ENCODE peak calls at places on chromosomes 11 and 22, in six cellular contexts. One of them, this sample, is unnamed.
A peak's percentile ranks its signal among the peaks of the same experiment; 100 is the strongest.

GRCh38 chr22:28594076-28594783 is 85.4 kb downstream of the TTC28 start:
- DNase-seq in effector memory CD4-positive, alpha-beta T cell: no peak
- DNase-seq in HTR-8/SVneo: no peak
- DNase-seq in lung microvascular endothelial cell: no peak
- DNase-seq in activated naive CD8-positive, alpha-beta T cell treated with anti-CD3 and anti-CD28 coated beads, Interleukin-2, amount 10 ng/mL, durations not matched to agents 7 days and 5 days: no peak
- DNase-seq in foreskin fibroblast: no peak
- DNase-seq in this sample: no peak

GRCh38 chr22:20221421-20222340 is 46.4 kb downstream of the RTN4R start:
- DNase-seq in lung microvascular endothelial cell: no peak
- DNase-seq in effector memory CD4-positive, alpha-beta T cell: no peak
- DNase-seq in foreskin fibroblast: no peak
- DNase-seq in HTR-8/SVneo: no peak
- DNase-seq in activated naive CD8-positive, alpha-beta T cell treated with anti-CD3 and anti-CD28 coated beads, Interleukin-2, amount 10 ng/mL, durations not matched to agents 7 days and 5 days: no peak
- DNase-seq in this sample: no peak

GRCh38 chr11:102798012-102798746 is at the start of gene MMP1:
- DNase-seq in HTR-8/SVneo: no peak
- DNase-seq in effector memory CD4-positive, alpha-beta T cell: no peak
- DNase-seq in foreskin fibroblast: peak; percentile 85
- DNase-seq in activated naive CD8-positive, alpha-beta T cell treated with anti-CD3 and anti-CD28 coated beads, Interleukin-2, amount 10 ng/mL, durations not matched to agents 7 days and 5 days: no peak
- DNase-seq in lung microvascular endothelial cell: no peak
- DNase-seq in this sample: no peak

GRCh38 chr22:30605449-30606110 is 1.4 kb upstream of the TCN2 start:
- DNase-seq in effector memory CD4-positive, alpha-beta T cell: no peak
- DNase-seq in HTR-8/SVneo: peak; percentile 32
- DNase-seq in lung microvascular endothelial cell: peak; percentile 63
- DNase-seq in activated naive CD8-positive, alpha-beta T cell treated with anti-CD3 and anti-CD28 coated beads, Interleukin-2, amount 10 ng/mL, durations not matched to agents 7 days and 5 days: peak; percentile 41
- DNase-seq in foreskin fibroblast: peak; percentile 21
- DNase-seq in this sample: peak; percentile 68

GRCh38 chr11:118898400-118899295 is 15.0 kb downstream of the CXCR5 start:
- DNase-seq in foreskin fibroblast: no peak
- DNase-seq in activated naive CD8-positive, alpha-beta T cell treated with anti-CD3 and anti-CD28 coated beads, Interleukin-2, amount 10 ng/mL, durations not matched to agents 7 days and 5 days: peak; percentile 30
- DNase-seq in HTR-8/SVneo: no peak
- DNase-seq in lung microvascular endothelial cell: no peak
- DNase-seq in effector memory CD4-positive, alpha-beta T cell: no peak
- DNase-seq in this sample: peak; percentile 68

GRCh38 chr22:40446203-40446602 is 75.8 kb downstream of the SGSM3 start:
- DNase-seq in effector memory CD4-positive, alpha-beta T cell: no peak
- DNase-seq in lung microvascular endothelial cell: no peak
- DNase-seq in activated naive CD8-positive, alpha-beta T cell treated with anti-CD3 and anti-CD28 coated beads, Interleukin-2, amount 10 ng/mL, durations not matched to agents 7 days and 5 days: no peak
- DNase-seq in HTR-8/SVneo: no peak
- DNase-seq in foreskin fibroblast: no peak
- DNase-seq in this sample: no peak

GRCh38 chr11:130785376-130786110 is 130.7 kb downstream of the SNX19 start:
- DNase-seq in activated naive CD8-positive, alpha-beta T cell treated with anti-CD3 and anti-CD28 coated beads, Interleukin-2, amount 10 ng/mL, durations not matched to agents 7 days and 5 days: no peak
- DNase-seq in lung microvascular endothelial cell: no peak
- DNase-seq in effector memory CD4-positive, alpha-beta T cell: no peak
- DNase-seq in foreskin fibroblast: no peak
- DNase-seq in HTR-8/SVneo: no peak
- DNase-seq in this sample: peak; percentile 40

GRCh38 chr22:38861170-38861874 is 10.7 kb downstream of the CBX6 start:
- DNase-seq in HTR-8/SVneo: no peak
- DNase-seq in lung microvascular endothelial cell: no peak
- DNase-seq in activated naive CD8-positive, alpha-beta T cell treated with anti-CD3 and anti-CD28 coated beads, Interleukin-2, amount 10 ng/mL, durations not matched to agents 7 days and 5 days: no peak
- DNase-seq in foreskin fibroblast: peak; percentile 28
- DNase-seq in effector memory CD4-positive, alpha-beta T cell: no peak
- DNase-seq in this sample: peak; percentile 74

GRCh38 chr22:25177895-25178294 is 21.8 kb upstream of the CRYBB3 start:
- DNase-seq in lung microvascular endothelial cell: no peak
- DNase-seq in foreskin fibroblast: no peak
- DNase-seq in activated naive CD8-positive, alpha-beta T cell treated with anti-CD3 and anti-CD28 coated beads, Interleukin-2, amount 10 ng/mL, durations not matched to agents 7 days and 5 days: no peak
- DNase-seq in effector memory CD4-positive, alpha-beta T cell: no peak
- DNase-seq in HTR-8/SVneo: no peak
- DNase-seq in this sample: no peak

GRCh38 chr11:132821027-132821426 is 711.3 kb downstream of the OPCML start:
- DNase-seq in foreskin fibroblast: no peak
- DNase-seq in effector memory CD4-positive, alpha-beta T cell: no peak
- DNase-seq in activated naive CD8-positive, alpha-beta T cell treated with anti-CD3 and anti-CD28 coated beads, Interleukin-2, amount 10 ng/mL, durations not matched to agents 7 days and 5 days: no peak
- DNase-seq in lung microvascular endothelial cell: no peak
- DNase-seq in HTR-8/SVneo: no peak
- DNase-seq in this sample: no peak

GRCh38 chr22:23532756-23533155 is 47.3 kb downstream of the IGLL1 start:
- DNase-seq in effector memory CD4-positive, alpha-beta T cell: no peak
- DNase-seq in foreskin fibroblast: no peak
- DNase-seq in HTR-8/SVneo: no peak
- DNase-seq in lung microvascular endothelial cell: no peak
- DNase-seq in activated naive CD8-positive, alpha-beta T cell treated with anti-CD3 and anti-CD28 coated beads, Interleukin-2, amount 10 ng/mL, durations not matched to agents 7 days and 5 days: no peak
- DNase-seq in this sample: peak; percentile 48

GRCh38 chr22:39958916-39959639 is 1.1 kb upstream of the TMA7B start:
- DNase-seq in foreskin fibroblast: no peak
- DNase-seq in effector memory CD4-positive, alpha-beta T cell: no peak
- DNase-seq in HTR-8/SVneo: no peak
- DNase-seq in activated naive CD8-positive, alpha-beta T cell treated with anti-CD3 and anti-CD28 coated beads, Interleukin-2, amount 10 ng/mL, durations not matched to agents 7 days and 5 days: no peak
- DNase-seq in lung microvascular endothelial cell: no peak
- DNase-seq in this sample: no peak

GRCh38 chr11:69909561-69910518 is 90.6 kb upstream of the FGF3 start:
- DNase-seq in activated naive CD8-positive, alpha-beta T cell treated with anti-CD3 and anti-CD28 coated beads, Interleukin-2, amount 10 ng/mL, durations not matched to agents 7 days and 5 days: no peak
- DNase-seq in lung microvascular endothelial cell: peak; percentile 24
- DNase-seq in HTR-8/SVneo: no peak
- DNase-seq in foreskin fibroblast: no peak
- DNase-seq in effector memory CD4-positive, alpha-beta T cell: no peak
- DNase-seq in this sample: peak; percentile 93

GRCh38 chr11:19889531-19889930 is 176.9 kb downstream of the NAV2 start:
- DNase-seq in foreskin fibroblast: no peak
- DNase-seq in HTR-8/SVneo: no peak
- DNase-seq in activated naive CD8-positive, alpha-beta T cell treated with anti-CD3 and anti-CD28 coated beads, Interleukin-2, amount 10 ng/mL, durations not matched to agents 7 days and 5 days: no peak
- DNase-seq in effector memory CD4-positive, alpha-beta T cell: no peak
- DNase-seq in lung microvascular endothelial cell: no peak
- DNase-seq in this sample: no peak

GRCh38 chr22:47419239-47419638 is 656.8 kb downstream of the TBC1D22A start:
- DNase-seq in activated naive CD8-positive, alpha-beta T cell treated with anti-CD3 and anti-CD28 coated beads, Interleukin-2, amount 10 ng/mL, durations not matched to agents 7 days and 5 days: no peak
- DNase-seq in effector memory CD4-positive, alpha-beta T cell: no peak
- DNase-seq in HTR-8/SVneo: no peak
- DNase-seq in foreskin fibroblast: no peak
- DNase-seq in lung microvascular endothelial cell: no peak
- DNase-seq in this sample: no peak

GRCh38 chr11:3073029-3073435 is 15.8 kb upstream of the CARS1 start:
- DNase-seq in foreskin fibroblast: no peak
- DNase-seq in lung microvascular endothelial cell: peak; percentile 97
- DNase-seq in activated naive CD8-positive, alpha-beta T cell treated with anti-CD3 and anti-CD28 coated beads, Interleukin-2, amount 10 ng/mL, durations not matched to agents 7 days and 5 days: no peak
- DNase-seq in effector memory CD4-positive, alpha-beta T cell: no peak
- DNase-seq in HTR-8/SVneo: no peak
- DNase-seq in this sample: no peak

GRCh38 chr11:87455180-87455579 is 417.4 kb downstream of the TMEM135 start:
- DNase-seq in effector memory CD4-positive, alpha-beta T cell: no peak
- DNase-seq in lung microvascular endothelial cell: no peak
- DNase-seq in activated naive CD8-positive, alpha-beta T cell treated with anti-CD3 and anti-CD28 coated beads, Interleukin-2, amount 10 ng/mL, durations not matched to agents 7 days and 5 days: no peak
- DNase-seq in HTR-8/SVneo: no peak
- DNase-seq in foreskin fibroblast: no peak
- DNase-seq in this sample: no peak

GRCh38 chr11:1402776-1403620 is 13.3 kb downstream of the BRSK2 start:
- DNase-seq in activated naive CD8-positive, alpha-beta T cell treated with anti-CD3 and anti-CD28 coated beads, Interleukin-2, amount 10 ng/mL, durations not matched to agents 7 days and 5 days: no peak
- DNase-seq in foreskin fibroblast: no peak
- DNase-seq in lung microvascular endothelial cell: no peak
- DNase-seq in HTR-8/SVneo: no peak
- DNase-seq in effector memory CD4-positive, alpha-beta T cell: no peak
- DNase-seq in this sample: no peak

GRCh38 chr11:46948378-46949131 is 12.0 kb downstream of the CSTPP1 start:
- DNase-seq in activated naive CD8-positive, alpha-beta T cell treated with anti-CD3 and anti-CD28 coated beads, Interleukin-2, amount 10 ng/mL, durations not matched to agents 7 days and 5 days: no peak
- DNase-seq in lung microvascular endothelial cell: no peak
- DNase-seq in foreskin fibroblast: peak; percentile 81
- DNase-seq in HTR-8/SVneo: peak; percentile 32
- DNase-seq in effector memory CD4-positive, alpha-beta T cell: no peak
- DNase-seq in this sample: no peak

GRCh38 chr11:19903620-19904069 is 191.0 kb downstream of the NAV2 start:
- DNase-seq in lung microvascular endothelial cell: peak; percentile 81
- DNase-seq in HTR-8/SVneo: peak; percentile 51
- DNase-seq in foreskin fibroblast: peak; percentile 58
- DNase-seq in activated naive CD8-positive, alpha-beta T cell treated with anti-CD3 and anti-CD28 coated beads, Interleukin-2, amount 10 ng/mL, durations not matched to agents 7 days and 5 days: no peak
- DNase-seq in effector memory CD4-positive, alpha-beta T cell: no peak
- DNase-seq in this sample: peak; percentile 54

GRCh38 chr11:61369372-61370348 is 7.5 kb downstream of the TMEM138 start:
- DNase-seq in lung microvascular endothelial cell: no peak
- DNase-seq in HTR-8/SVneo: no peak
- DNase-seq in effector memory CD4-positive, alpha-beta T cell: no peak
- DNase-seq in activated naive CD8-positive, alpha-beta T cell treated with anti-CD3 and anti-CD28 coated beads, Interleukin-2, amount 10 ng/mL, durations not matched to agents 7 days and 5 days: no peak
- DNase-seq in foreskin fibroblast: peak; percentile 88
- DNase-seq in this sample: no peak

GRCh38 chr11:1085440-1086170 is 10.9 kb downstream of the MUC2 start:
- DNase-seq in effector memory CD4-positive, alpha-beta T cell: no peak
- DNase-seq in lung microvascular endothelial cell: no peak
- DNase-seq in activated naive CD8-positive, alpha-beta T cell treated with anti-CD3 and anti-CD28 coated beads, Interleukin-2, amount 10 ng/mL, durations not matched to agents 7 days and 5 days: peak; percentile 16
- DNase-seq in foreskin fibroblast: no peak
- DNase-seq in HTR-8/SVneo: no peak
- DNase-seq in this sample: no peak

GRCh38 chr22:47784367-47784983 is 1022.0 kb downstream of the TBC1D22A start:
- DNase-seq in foreskin fibroblast: no peak
- DNase-seq in HTR-8/SVneo: no peak
- DNase-seq in activated naive CD8-positive, alpha-beta T cell treated with anti-CD3 and anti-CD28 coated beads, Interleukin-2, amount 10 ng/mL, durations not matched to agents 7 days and 5 days: no peak
- DNase-seq in effector memory CD4-positive, alpha-beta T cell: no peak
- DNase-seq in lung microvascular endothelial cell: no peak
- DNase-seq in this sample: no peak

GRCh38 chr11:64667154-64667745 is 55.7 kb downstream of the NRXN2 start:
- DNase-seq in activated naive CD8-positive, alpha-beta T cell treated with anti-CD3 and anti-CD28 coated beads, Interleukin-2, amount 10 ng/mL, durations not matched to agents 7 days and 5 days: no peak
- DNase-seq in effector memory CD4-positive, alpha-beta T cell: no peak
- DNase-seq in foreskin fibroblast: no peak
- DNase-seq in lung microvascular endothelial cell: no peak
- DNase-seq in HTR-8/SVneo: no peak
- DNase-seq in this sample: peak; percentile 73

GRCh38 chr11:12086271-12087074 is 23.9 kb upstream of the MICAL2 start:
- DNase-seq in HTR-8/SVneo: no peak
- DNase-seq in effector memory CD4-positive, alpha-beta T cell: no peak
- DNase-seq in foreskin fibroblast: peak; percentile 94
- DNase-seq in activated naive CD8-positive, alpha-beta T cell treated with anti-CD3 and anti-CD28 coated beads, Interleukin-2, amount 10 ng/mL, durations not matched to agents 7 days and 5 days: no peak
- DNase-seq in lung microvascular endothelial cell: no peak
- DNase-seq in this sample: no peak

GRCh38 chr11:45896392-45897068 is 10.5 kb downstream of the FREY1 start:
- DNase-seq in foreskin fibroblast: no peak
- DNase-seq in effector memory CD4-positive, alpha-beta T cell: no peak
- DNase-seq in HTR-8/SVneo: peak; percentile 42
- DNase-seq in lung microvascular endothelial cell: no peak
- DNase-seq in activated naive CD8-positive, alpha-beta T cell treated with anti-CD3 and anti-CD28 coated beads, Interleukin-2, amount 10 ng/mL, durations not matched to agents 7 days and 5 days: no peak
- DNase-seq in this sample: peak; percentile 94

GRCh38 chr11:108538022-108538424 is 39.8 kb upstream of the POGLUT3 start:
- DNase-seq in HTR-8/SVneo: no peak
- DNase-seq in activated naive CD8-positive, alpha-beta T cell treated with anti-CD3 and anti-CD28 coated beads, Interleukin-2, amount 10 ng/mL, durations not matched to agents 7 days and 5 days: no peak
- DNase-seq in effector memory CD4-positive, alpha-beta T cell: no peak
- DNase-seq in lung microvascular endothelial cell: no peak
- DNase-seq in foreskin fibroblast: no peak
- DNase-seq in this sample: no peak

GRCh38 chr22:45211848-45212247 is 28.8 kb downstream of the KIAA0930 start:
- DNase-seq in foreskin fibroblast: no peak
- DNase-seq in effector memory CD4-positive, alpha-beta T cell: no peak
- DNase-seq in HTR-8/SVneo: no peak
- DNase-seq in lung microvascular endothelial cell: no peak
- DNase-seq in activated naive CD8-positive, alpha-beta T cell treated with anti-CD3 and anti-CD28 coated beads, Interleukin-2, amount 10 ng/mL, durations not matched to agents 7 days and 5 days: no peak
- DNase-seq in this sample: no peak

GRCh38 chr22:32206774-32207758 is 2.2 kb upstream of the RFPL2 start:
- DNase-seq in effector memory CD4-positive, alpha-beta T cell: no peak
- DNase-seq in HTR-8/SVneo: no peak
- DNase-seq in foreskin fibroblast: no peak
- DNase-seq in lung microvascular endothelial cell: peak; percentile 69
- DNase-seq in activated naive CD8-positive, alpha-beta T cell treated with anti-CD3 and anti-CD28 coated beads, Interleukin-2, amount 10 ng/mL, durations not matched to agents 7 days and 5 days: no peak
- DNase-seq in this sample: peak; percentile 70

GRCh38 chr11:57515332-57516060 is at the start of gene SLC43A1:
- DNase-seq in foreskin fibroblast: peak; percentile 77
- DNase-seq in lung microvascular endothelial cell: peak; percentile 61
- DNase-seq in effector memory CD4-positive, alpha-beta T cell: no peak
- DNase-seq in activated naive CD8-positive, alpha-beta T cell treated with anti-CD3 and anti-CD28 coated beads, Interleukin-2, amount 10 ng/mL, durations not matched to agents 7 days and 5 days: peak; percentile 66
- DNase-seq in HTR-8/SVneo: peak; percentile 67
- DNase-seq in this sample: peak; percentile 83

GRCh38 chr22:40855960-40856512 is 403 bp downstream of the ST13 start:
- DNase-seq in foreskin fibroblast: no peak
- DNase-seq in effector memory CD4-positive, alpha-beta T cell: peak; percentile 1
- DNase-seq in HTR-8/SVneo: peak; percentile 10
- DNase-seq in lung microvascular endothelial cell: peak; percentile 10
- DNase-seq in activated naive CD8-positive, alpha-beta T cell treated with anti-CD3 and anti-CD28 coated beads, Interleukin-2, amount 10 ng/mL, durations not matched to agents 7 days and 5 days: no peak
- DNase-seq in this sample: peak; percentile 80

GRCh38 chr11:129230006-129230405 is 37.9 kb upstream of the ARHGAP32 start:
- DNase-seq in lung microvascular endothelial cell: peak; percentile 36
- DNase-seq in foreskin fibroblast: no peak
- DNase-seq in effector memory CD4-positive, alpha-beta T cell: no peak
- DNase-seq in HTR-8/SVneo: no peak
- DNase-seq in activated naive CD8-positive, alpha-beta T cell treated with anti-CD3 and anti-CD28 coated beads, Interleukin-2, amount 10 ng/mL, durations not matched to agents 7 days and 5 days: no peak
- DNase-seq in this sample: no peak

GRCh38 chr11:73384871-73385692 is 8.9 kb downstream of the RELT start:
- DNase-seq in HTR-8/SVneo: no peak
- DNase-seq in foreskin fibroblast: no peak
- DNase-seq in activated naive CD8-positive, alpha-beta T cell treated with anti-CD3 and anti-CD28 coated beads, Interleukin-2, amount 10 ng/mL, durations not matched to agents 7 days and 5 days: peak; percentile 55
- DNase-seq in lung microvascular endothelial cell: peak; percentile 55
- DNase-seq in effector memory CD4-positive, alpha-beta T cell: no peak
- DNase-seq in this sample: no peak

GRCh38 chr22:26565181-26565580 is 24.8 kb downstream of the TPST2 start:
- DNase-seq in activated naive CD8-positive, alpha-beta T cell treated with anti-CD3 and anti-CD28 coated beads, Interleukin-2, amount 10 ng/mL, durations not matched to agents 7 days and 5 days: no peak
- DNase-seq in effector memory CD4-positive, alpha-beta T cell: no peak
- DNase-seq in lung microvascular endothelial cell: no peak
- DNase-seq in HTR-8/SVneo: no peak
- DNase-seq in foreskin fibroblast: no peak
- DNase-seq in this sample: no peak